ENCODE peak calls at places on chromosomes 6 and 20, in ten cellular contexts. U is NCI-H460; W is putamen; V is GM12865; A is activated CD8-positive, alpha-beta T cell treated with anti-CD3 and anti-CD28 coated beads for 36 hours; H is effector memory CD8-positive, alpha-beta T cell; C is RWPE1; I is HEK293T; R is M059J; T is substantia nigra. X is an unnamed sample.

GRCh38 chr6:76706566-76706965 is 634.1 kb upstream of the IMPG1 start:
- DNase-seq in U (no peak), W (no peak), V (no peak), A (no peak), H (no peak), C (no peak), I (no peak), R (no peak), T (no peak), X (no peak)

GRCh38 chr6:22322103-22322882 is 25.5 kb upstream of the PRL start:
- DNase-seq in U (no peak), W (no peak), V (peak; percentile 81), A (no peak), H (no peak), C (no peak), I (no peak), R (no peak), T (no peak), X (no peak)

GRCh38 chr20:1887321-1887720 is 7.9 kb upstream of the SIRPA start:
- DNase-seq in U (no peak), W (no peak), V (no peak), A (no peak), H (no peak), C (no peak), I (no peak), R (no peak), T (no peak), X (no peak)

GRCh38 chr6:71545905-71546304 is 257.3 kb downstream of the OGFRL1 start:
- DNase-seq in U (no peak), W (no peak), V (no peak), A (no peak), H (no peak), C (no peak), I (no peak), R (no peak), T (no peak), X (no peak)

GRCh38 chr6:36337814-36338213 is 1.1 kb upstream of the BNIP5 start:
- DNase-seq in U (no peak), W (no peak), V (no peak), A (peak; percentile 16), H (no peak), C (no peak), I (no peak), R (no peak), T (no peak), X (no peak)

GRCh38 chr6:115004982-115005381 is 662.2 kb upstream of the HS3ST5 start:
- DNase-seq in U (no peak), W (no peak), V (no peak), A (no peak), H (no peak), C (no peak), I (no peak), R (no peak), T (no peak), X (no peak)

GRCh38 chr6:140193269-140193668 is 818.8 kb upstream of the CITED2 start:
- DNase-seq in U (no peak), W (no peak), V (no peak), A (no peak), H (no peak), C (no peak), I (no peak), R (no peak), T (no peak), X (no peak)

GRCh38 chr20:18304618-18305017 is 16.3 kb downstream of the ZNF133 start:
- DNase-seq in U (no peak), W (no peak), V (no peak), A (no peak), H (no peak), C (no peak), I (no peak), R (peak; percentile 12), T (no peak), X (peak; percentile 48)

GRCh38 chr6:41626917-41627316 is 11.4 kb upstream of the MDFI start:
- DNase-seq in U (no peak), W (no peak), V (peak; percentile 18), A (no peak), H (no peak), C (peak; percentile 83), I (no peak), R (no peak), T (no peak), X (no peak)

GRCh38 chr20:33663161-33664084 is 1.3 kb downstream of the C20orf144 start:
- DNase-seq in U (peak; percentile 62), W (peak; percentile 79), V (peak; percentile 92), A (peak; percentile 89), H (peak; percentile 82), C (peak; percentile 88), I (peak; percentile 87), R (peak; percentile 83), T (peak; percentile 39), X (peak; percentile 78)

GRCh38 chr6:127348046-127348661 is 4.7 kb upstream of the ECHDC1 start:
- DNase-seq in U (no peak), W (no peak), V (no peak), A (no peak), H (no peak), C (no peak), I (no peak), R (no peak), T (no peak), X (no peak)

GRCh38 chr6:158283304-158284005 is 28.8 kb upstream of the TULP4 start:
- DNase-seq in U (no peak), W (no peak), V (peak; percentile 17), A (peak; percentile 39), H (no peak), C (no peak), I (no peak), R (peak; percentile 69), T (no peak), X (no peak)

GRCh38 chr6:129653746-129654145 is 56.2 kb downstream of the ARHGAP18 start:
- DNase-seq in U (no peak), W (no peak), V (no peak), A (no peak), H (no peak), C (no peak), I (no peak), R (no peak), T (no peak), X (no peak)

GRCh38 chr20:61899971-61900370 is 165.7 kb downstream of the TAF4 start:
- DNase-seq in U (no peak), W (peak; percentile 25), V (no peak), A (no peak), H (no peak), C (no peak), I (no peak), R (peak; percentile 18), T (no peak), X (no peak)

GRCh38 chr6:65900928-65901327 is 193.9 kb upstream of the EYS start:
- DNase-seq in U (no peak), W (no peak), V (no peak), A (no peak), H (no peak), C (no peak), I (no peak), R (no peak), T (no peak), X (no peak)

GRCh38 chr20:10758446-10758845 is 84.6 kb upstream of the JAG1 start:
- DNase-seq in U (no peak), W (no peak), V (no peak), A (no peak), H (no peak), C (peak; percentile 46), I (no peak), R (peak; percentile 78), T (no peak), X (peak; percentile 97)

GRCh38 chr20:43870484-43870883 is 44.2 kb upstream of the TOX2 start:
- DNase-seq in U (no peak), W (no peak), V (no peak), A (no peak), H (no peak), C (no peak), I (no peak), R (peak; percentile 69), T (no peak), X (peak; percentile 36)

GRCh38 chr6:32329141-32329540 is 42.6 kb downstream of the TSBP1 start:
- DNase-seq in U (no peak), W (no peak), V (no peak), A (no peak), H (no peak), C (no peak), I (no peak), R (no peak), T (no peak), X (no peak)

GRCh38 chr20:21019468-21019830 is 86.7 kb downstream of the LINC00237 start:
- DNase-seq in U (no peak), W (no peak), V (no peak), A (no peak), H (no peak), C (no peak), I (no peak), R (no peak), T (no peak), X (no peak)

GRCh38 chr6:145587342-145587741 is 148.0 kb downstream of the EPM2A start:
- DNase-seq in U (no peak), W (no peak), V (no peak), A (no peak), H (no peak), C (no peak), I (no peak), R (no peak), T (no peak), X (no peak)

GRCh38 chr20:48385527-48385926 is 442.3 kb downstream of the PREX1 start:
- DNase-seq in U (no peak), W (no peak), V (no peak), A (no peak), H (no peak), C (no peak), I (no peak), R (no peak), T (no peak), X (no peak)

GRCh38 chr20:37526238-37526838 is 1.3 kb downstream of the BLCAP start:
- DNase-seq in U (no peak), W (no peak), V (peak; percentile 32), A (no peak), H (no peak), C (peak; percentile 100), I (peak; percentile 54), R (peak; percentile 28), T (no peak), X (peak; percentile 67)

GRCh38 chr20:15205719-15206118 is 868.3 kb upstream of the FLRT3 start:
- DNase-seq in U (no peak), W (no peak), V (no peak), A (no peak), H (no peak), C (no peak), I (no peak), R (peak; percentile 9), T (no peak), X (no peak)

GRCh38 chr6:118669561-118669960 is 18.2 kb upstream of the CEP85L start:
- DNase-seq in U (no peak), W (no peak), V (no peak), A (no peak), H (no peak), C (no peak), I (no peak), R (no peak), T (no peak), X (no peak)

GRCh38 chr20:17439897-17440296 is 91.3 kb downstream of the BFSP1 start:
- DNase-seq in U (no peak), W (no peak), V (no peak), A (no peak), H (no peak), C (no peak), I (no peak), R (no peak), T (no peak), X (no peak)

GRCh38 chr6:142384455-142385332 is 82.9 kb downstream of the ADGRG6 start:
- DNase-seq in U (no peak), W (no peak), V (no peak), A (no peak), H (no peak), C (no peak), I (no peak), R (peak; percentile 28), T (no peak), X (peak; percentile 35)

GRCh38 chr6:124368131-124368530 is 564.5 kb downstream of the NKAIN2 start:
- DNase-seq in U (no peak), W (no peak), V (no peak), A (no peak), H (no peak), C (no peak), I (no peak), R (no peak), T (no peak), X (no peak)

GRCh38 chr20:45918779-45919535 is 7.0 kb upstream of the PLTP start:
- DNase-seq in U (no peak), W (no peak), V (no peak), A (no peak), H (no peak), C (no peak), I (no peak), R (no peak), T (no peak), X (peak; percentile 22)